ENCODE peak calls at places on chromosomes 5 and 9, in four cellular contexts. Z is Peyer's patch, L is IMR-90, T is AG10803. V is an unnamed sample.

GRCh38 chr5:55994502-55994997 is at the start of gene IL6ST:
- DNase-seq in L (peak), Z (peak), T (peak), V (no peak)

GRCh38 chr5:127076730-127077129 is 3.4 kb upstream of the C5orf63 start:
- DNase-seq in L (peak), T (peak), Z (no peak), V (no peak)

GRCh38 chr5:79297661-79298060 is 61.7 kb downstream of the JMY start:
- DNase-seq in T (no peak), Z (no peak), L (peak), V (no peak)

GRCh38 chr9:5838884-5839571 is 6.1 kb upstream of the ERMP1 start:
- DNase-seq in Z (no peak), T (peak), L (peak), V (no peak)

GRCh38 chr5:176413255-176413565 is 3.1 kb downstream of the CLTB start:
- DNase-seq in Z (no peak), L (no peak), T (peak), V (peak)

GRCh38 chr5:37786855-37787254 is 53.0 kb downstream of the GDNF start:
- DNase-seq in T (peak), Z (no peak), L (peak), V (no peak)

GRCh38 chr5:102858221-102858620 is 103.1 kb downstream of the PAM start:
- DNase-seq in Z (no peak), L (no peak), T (no peak), V (no peak)

GRCh38 chr5:137129906-137130680 is 369.0 kb downstream of the SPOCK1 start:
- DNase-seq in Z (no peak), T (no peak), L (no peak), V (no peak)

GRCh38 chr9:88477300-88477751 is 57.7 kb upstream of the NXNL2 start:
- DNase-seq in T (peak), L (peak), Z (no peak), V (no peak)

GRCh38 chr5:179251276-179251969 is 93.8 kb downstream of the ADAMTS2 start:
- DNase-seq in Z (no peak), T (no peak), L (no peak), V (no peak)

GRCh38 chr5:38340961-38341500 is 82.7 kb downstream of the EGFLAM start:
- DNase-seq in Z (no peak), T (peak), L (no peak), V (no peak)

GRCh38 chr5:143837306-143837848 is 25.4 kb downstream of the HMHB1 start:
- DNase-seq in Z (no peak), L (peak), T (peak), V (no peak)

GRCh38 chr9:124118894-124119293 is 107.3 kb downstream of the LHX2 start:
- DNase-seq in Z (no peak), T (no peak), L (no peak), V (no peak)

GRCh38 chr5:2999926-3000325 is 248.4 kb upstream of the IRX2 start:
- DNase-seq in T (no peak), L (no peak), Z (no peak), V (peak)

GRCh38 chr5:12016149-12016740 is 112.0 kb upstream of the CTNND2 start:
- DNase-seq in T (no peak), L (no peak), Z (no peak), V (no peak)

GRCh38 chr9:35272989-35273388 is 111.2 kb downstream of the UNC13B start:
- DNase-seq in T (peak), Z (no peak), L (peak), V (no peak)

GRCh38 chr9:122988919-122989614 is 44.4 kb upstream of the GPR21 start:
- DNase-seq in Z (no peak), T (no peak), L (no peak), V (no peak)

GRCh38 chr5:125058185-125058826 is 311.9 kb upstream of the ZNF608 start:
- DNase-seq in L (peak), T (peak), Z (no peak), V (no peak)

GRCh38 chr5:167892352-167893115 is 398.9 kb upstream of the WWC1 start:
- DNase-seq in L (no peak), Z (no peak), T (no peak), V (no peak)

GRCh38 chr5:167889276-167889675 is 402.2 kb upstream of the WWC1 start:
- DNase-seq in L (no peak), T (no peak), Z (no peak), V (no peak)

GRCh38 chr5:167893271-167893670 is 398.2 kb upstream of the WWC1 start:
- DNase-seq in T (no peak), Z (no peak), L (no peak), V (no peak)

GRCh38 chr5:167888395-167888794 is 403.1 kb upstream of the WWC1 start:
- DNase-seq in Z (no peak), L (no peak), T (no peak), V (no peak)
- TF ChIP-seq CTCF in Z (no peak), L (no peak), T (no peak), V (no peak)

DNA sequence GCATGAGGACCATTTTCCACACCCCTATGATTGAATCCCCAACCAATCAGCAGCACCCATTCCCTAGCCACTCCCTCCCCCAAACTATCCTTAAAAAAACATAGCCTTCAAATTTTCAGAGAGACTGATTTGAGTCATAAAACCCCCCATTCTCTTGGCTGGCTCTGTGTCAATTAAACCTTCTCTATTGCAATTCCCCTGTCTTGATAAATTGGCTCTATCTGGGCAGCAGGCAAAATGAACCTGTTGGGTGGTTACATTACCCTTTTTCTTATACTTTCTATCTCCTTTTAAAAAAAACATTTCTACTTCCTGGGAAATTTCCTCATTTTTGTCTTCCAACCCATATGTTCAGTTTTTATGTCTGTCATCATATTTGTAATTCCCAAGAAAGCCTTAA is 220.2 kb downstream of the PDZD2 start:
- DNase-seq in T (no peak), Z (no peak), L (no peak), V (no peak)
- H3K4me3 ChIP-seq in T (no peak), Z (no peak), L (no peak), V (no peak)

DNA sequence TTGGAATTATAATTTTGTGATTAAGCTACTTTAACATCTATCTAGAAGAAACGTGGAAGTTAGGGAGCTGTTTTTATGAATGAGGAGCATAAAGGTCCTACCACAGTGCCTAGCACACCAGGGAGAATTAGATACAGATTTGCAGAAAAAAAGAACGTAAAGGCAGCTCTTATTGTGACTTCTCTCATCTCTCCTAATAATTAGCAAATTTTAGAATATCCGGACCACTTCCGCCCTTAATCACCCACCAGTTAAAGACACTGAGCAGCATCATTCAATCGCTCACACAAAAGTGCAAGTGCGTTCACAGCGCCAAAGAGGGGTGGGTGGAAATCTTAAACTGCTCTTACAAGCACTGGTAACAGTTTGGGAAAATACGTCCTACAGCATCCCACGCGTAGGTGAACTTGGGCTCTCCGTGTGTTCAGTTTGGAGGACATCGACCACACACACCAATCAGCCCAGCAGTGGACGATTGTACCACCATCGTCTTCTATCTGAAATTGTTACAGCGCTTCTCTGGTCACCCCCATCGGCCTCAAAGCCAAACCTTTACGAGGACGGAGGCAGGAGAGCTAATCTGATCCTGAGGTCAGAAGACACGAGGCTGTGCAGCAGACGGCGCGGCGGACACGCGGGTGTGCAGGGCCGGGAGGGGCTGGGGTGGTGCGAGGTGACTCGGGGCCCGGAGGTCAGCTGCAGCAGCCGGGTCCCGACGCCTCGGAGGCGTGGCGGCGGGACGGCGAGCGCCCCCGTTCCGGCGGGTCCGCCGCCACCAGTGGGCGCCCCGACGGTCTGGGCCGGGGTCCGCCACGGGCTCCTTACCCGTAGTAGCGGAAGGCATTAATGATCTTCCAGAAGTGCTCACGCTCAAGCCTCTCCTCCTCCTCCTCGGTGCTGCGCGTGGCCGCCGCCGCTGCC is 646 bp downstream of the CARNMT1 start:
- DNase-seq in Z (peak), T (peak), L (peak), V (peak)
- TF ChIP-seq CTCF in Z (no peak), T (no peak), L (peak), V (no peak)

GRCh38 chr5:146221234-146221633 is 17.8 kb downstream of the RBM27 start:
- DNase-seq in L (no peak), Z (no peak), T (no peak), V (no peak)
- H3K4me3 ChIP-seq in L (no peak), Z (no peak), T (no peak), V (no peak)

GRCh38 chr5:180414176-180414575 is 61.0 kb upstream of the GFPT2 start:
- DNase-seq in L (no peak), Z (no peak), T (no peak), V (no peak)
- TF ChIP-seq CTCF in L (no peak), Z (no peak), T (no peak), V (no peak)

V was measured in upper lobe of right lung.